ENCODE peak calls at places on chromosome 3, in four cellular contexts. Q is psoas muscle, Z is heart right ventricle, R is AG04450. B is an unnamed sample. For H3K9me3, the result is how much of the 10 kb centered on the place peaks cover.

GRCh38 chr3:124584245-124584551 is 146.1 kb upstream of the UMPS start:
- DNase-seq in Q (no peak), Z (no peak), R (no peak), B (no peak)

GRCh38 chr3:129576514-129577345 is 29.7 kb downstream of the PLXND1 start:
- DNase-seq in Q (no peak), Z (no peak), R (no peak), B (no peak)

GRCh38 chr3:134378384-134378783 is 4.1 kb upstream of the AMOTL2 start:
- DNase-seq in Q (no peak), Z (peak), R (no peak), B (peak)

GRCh38 chr3:24496529-24497482 is 2.2 kb upstream of the THRB start:
- DNase-seq in Q (peak), Z (peak), R (peak), B (peak)

GRCh38 chr3:154243353-154243752 is 80.9 kb downstream of the DHX36 start:
- DNase-seq in Q (no peak), Z (no peak), R (no peak), B (no peak)

GRCh38 chr3:10442151-10442795 is 63.1 kb downstream of the ATP2B2 start:
- DNase-seq in Q (no peak), Z (no peak), R (no peak), B (no peak)

GRCh38 chr3:9552252-9552999 is 1.2 kb downstream of the LHFPL4 start:
- DNase-seq in Q (peak), Z (peak), R (peak), B (peak)

GRCh38 chr3:57961828-57962447 is 46.3 kb upstream of the FLNB start:
- DNase-seq in Q (no peak), Z (no peak), R (no peak), B (no peak)

GRCh38 chr3:99532246-99532645 is 106.1 kb upstream of the COL8A1 start:
- DNase-seq in Q (no peak), Z (peak), R (peak), B (peak)

GRCh38 chr3:186596568-186597287 is 16.1 kb upstream of the AHSG start:
- DNase-seq in Q (no peak), Z (no peak), R (no peak), B (no peak)

GRCh38 chr3:124607163-124607562 is 123.1 kb upstream of the UMPS start:
- DNase-seq in Q (no peak), Z (no peak), R (peak), B (no peak)

GRCh38 chr3:138284957-138285477 is 44.6 kb downstream of the NME9 start:
- DNase-seq in Q (no peak), Z (no peak), R (no peak), B (no peak)

GRCh38 chr3:187456268-187456667 is 88.1 kb downstream of the RTP4 start:
- DNase-seq in Q (peak), Z (peak), R (no peak), B (no peak)

GRCh38 chr3:13703071-13703470 is 154.1 kb downstream of the FBLN2 start:
- DNase-seq in Q (no peak), Z (no peak), R (no peak), B (no peak)

GRCh38 chr3:331881-332280 is 135.3 kb downstream of the CHL1 start:
- DNase-seq in Q (no peak), Z (no peak), R (peak), B (no peak)

GRCh38 chr3:27607370-27607769 is 114.8 kb downstream of the EOMES start:
- DNase-seq in Q (no peak), Z (no peak), R (no peak), B (no peak)

GRCh38 chr3:14148041-14148985 is 23.5 kb downstream of the TMEM43 start:
- DNase-seq in Q (no peak), Z (no peak), R (no peak), B (peak)

GRCh38 chr3:191593486-191593885 is 132.5 kb downstream of the PYDC2 start:
- DNase-seq in Q (no peak), Z (no peak), R (no peak), B (no peak)

GRCh38 chr3:136171097-136171542 is 25.0 kb downstream of the MSL2 start:
- DNase-seq in Q (no peak), Z (no peak), R (no peak), B (no peak)

GRCh38 chr3:18444597-18445420 is 19.7 kb upstream of the SATB1 start:
- DNase-seq in Q (peak), Z (peak), R (no peak), B (peak)

GRCh38 chr3:53473422-53473821 is 21.0 kb upstream of the CACNA1D start:
- DNase-seq in Q (no peak), Z (no peak), R (no peak), B (no peak)

GRCh38 chr3:81425198-81425868 is 336.1 kb downstream of the GBE1 start:
- DNase-seq in Q (no peak), Z (no peak), R (no peak), B (no peak)

GRCh38 chr3:147418352-147418751 is 9.2 kb downstream of the ZIC1 start:
- DNase-seq in Q (no peak), Z (no peak), R (no peak), B (no peak)
- H3K4me3 ChIP-seq in Q (peak), Z (no peak), R (no peak), B (no peak)

DNA sequence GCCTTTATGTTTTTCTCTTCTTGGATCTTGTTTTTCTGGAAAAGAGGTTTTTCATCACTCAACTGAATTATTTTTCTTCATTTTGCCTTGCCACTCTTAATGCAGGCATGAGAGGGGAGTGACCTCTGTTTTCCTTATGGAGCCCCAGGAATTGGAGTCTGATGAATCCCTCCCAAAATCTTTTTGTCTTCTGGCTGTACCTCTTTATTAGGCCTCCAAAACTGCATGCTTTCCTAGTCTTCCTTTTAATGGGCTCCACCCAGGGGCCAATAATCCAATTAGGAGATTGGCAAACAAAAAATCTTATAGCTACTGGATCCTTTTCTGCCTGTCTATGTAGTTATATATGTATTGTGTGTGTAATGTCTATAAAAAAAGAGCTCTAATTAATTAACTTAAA is 192.4 kb upstream of the PEX5L start:
- DNase-seq in Q (no peak), Z (no peak), R (no peak), B (peak)
- H3K9me3 ChIP-seq in Q (under half), Z (half or more), R (under half), B (under half)

GRCh38 chr3:120350431-120350941 is 1.3 kb upstream of the LRRC58 start:
- DNase-seq in Q (no peak), Z (peak), R (peak), B (no peak)
- H3K4me3 ChIP-seq in Q (peak), Z (peak), R (no peak), B (peak)

GRCh38 chr3:43335799-43336198 is 49.5 kb downstream of the SNRK start:
- DNase-seq in Q (no peak), Z (no peak), R (no peak), B (no peak)
- H3K9me3 ChIP-seq in Q (under half), Z (under half), R (under half), B (under half)

GRCh38 chr3:16374047-16375019 is 109.3 kb downstream of the OXNAD1 start:
- DNase-seq in Q (no peak), Z (no peak), R (no peak), B (no peak)
- H3K4me3 ChIP-seq in Q (no peak), Z (no peak), R (no peak), B (no peak)

GRCh38 chr3:5994651-5995050 is 807.1 kb downstream of the EDEM1 start:
- DNase-seq in Q (no peak), Z (no peak), R (no peak), B (no peak)
- H3K9me3 ChIP-seq in Q (under half), Z (under half), R (under half), B (under half)

GRCh38 chr3:48558446-48559134 is 2.0 kb upstream of the PFKFB4 start:
- DNase-seq in Q (peak), Z (peak), R (no peak), B (no peak)

GRCh38 chr3:48562367-48563095 is 1.1 kb downstream of the UCN2 start:
- DNase-seq in Q (no peak), Z (no peak), R (no peak), B (no peak)

GRCh38 chr3:48563382-48563918 is at the start of gene UCN2:
- DNase-seq in Q (no peak), Z (no peak), R (no peak), B (peak)

GRCh38 chr3:48560648-48561018 is 2.9 kb downstream of the UCN2 start:
- DNase-seq in Q (peak), Z (peak), R (no peak), B (peak)

GRCh38 chr3:48561045-48561736 is 2.4 kb downstream of the UCN2 start:
- DNase-seq in Q (peak), Z (peak), R (no peak), B (peak)
- H3K4me3 ChIP-seq in Q (peak), Z (peak), R (peak), B (peak)

B was measured in WERI-Rb-1.